ENCODE peak calls at places on chromosomes 7 and 10, in seven cellular contexts. One of them, this sample, is unnamed.

GRCh38 chr7:102431617-102432298 is 1.6 kb upstream of the ORAI2 start:
- DNase-seq in activated CD4-positive, CD25-positive, alpha-beta regulatory T cell treated with anti-CD3 and anti-CD28 coated beads, Interleukin-2, amount 50 U/mL, for 72 hours: no peak
- DNase-seq in activated T-cell treated with anti-CD3 and anti-CD28 coated beads for 48 hours: no peak
- DNase-seq in HCT116: no peak
- DNase-seq in hippocampal formation: no peak
- DNase-seq in heart left ventricle: no peak
- DNase-seq in hypothalamus: no peak
- DNase-seq in this sample: peak; percentile 53

GRCh38 chr10:108454793-108455192 is 1290.3 kb upstream of the SORCS1 start:
- DNase-seq in activated CD4-positive, CD25-positive, alpha-beta regulatory T cell treated with anti-CD3 and anti-CD28 coated beads, Interleukin-2, amount 50 U/mL, for 72 hours: no peak
- DNase-seq in activated T-cell treated with anti-CD3 and anti-CD28 coated beads for 48 hours: no peak
- DNase-seq in HCT116: no peak
- DNase-seq in hippocampal formation: no peak
- DNase-seq in heart left ventricle: no peak
- DNase-seq in hypothalamus: no peak
- DNase-seq in this sample: no peak

GRCh38 chr7:91720255-91720937 is 160.1 kb downstream of the MTERF1 start:
- DNase-seq in activated CD4-positive, CD25-positive, alpha-beta regulatory T cell treated with anti-CD3 and anti-CD28 coated beads, Interleukin-2, amount 50 U/mL, for 72 hours: no peak
- DNase-seq in activated T-cell treated with anti-CD3 and anti-CD28 coated beads for 48 hours: no peak
- DNase-seq in HCT116: no peak
- DNase-seq in hippocampal formation: no peak
- DNase-seq in heart left ventricle: no peak
- DNase-seq in hypothalamus: no peak
- DNase-seq in this sample: no peak

GRCh38 chr7:25289522-25289921 is 61.2 kb upstream of the NPVF start:
- DNase-seq in activated CD4-positive, CD25-positive, alpha-beta regulatory T cell treated with anti-CD3 and anti-CD28 coated beads, Interleukin-2, amount 50 U/mL, for 72 hours: no peak
- DNase-seq in activated T-cell treated with anti-CD3 and anti-CD28 coated beads for 48 hours: no peak
- DNase-seq in HCT116: no peak
- DNase-seq in hippocampal formation: no peak
- DNase-seq in heart left ventricle: no peak
- DNase-seq in hypothalamus: no peak
- DNase-seq in this sample: no peak

GRCh38 chr7:102220229-102220850 is 66.3 kb upstream of the SH2B2 start:
- DNase-seq in activated CD4-positive, CD25-positive, alpha-beta regulatory T cell treated with anti-CD3 and anti-CD28 coated beads, Interleukin-2, amount 50 U/mL, for 72 hours: no peak
- DNase-seq in activated T-cell treated with anti-CD3 and anti-CD28 coated beads for 48 hours: no peak
- DNase-seq in HCT116: no peak
- DNase-seq in hippocampal formation: no peak
- DNase-seq in heart left ventricle: no peak
- DNase-seq in hypothalamus: no peak
- DNase-seq in this sample: no peak

GRCh38 chr7:151700621-151701185 is 176.2 kb downstream of the PRKAG2 start:
- DNase-seq in activated CD4-positive, CD25-positive, alpha-beta regulatory T cell treated with anti-CD3 and anti-CD28 coated beads, Interleukin-2, amount 50 U/mL, for 72 hours: no peak
- DNase-seq in activated T-cell treated with anti-CD3 and anti-CD28 coated beads for 48 hours: no peak
- DNase-seq in HCT116: no peak
- DNase-seq in hippocampal formation: no peak
- DNase-seq in heart left ventricle: no peak
- DNase-seq in hypothalamus: no peak
- DNase-seq in this sample: no peak

GRCh38 chr10:79356104-79356503 is 8.8 kb downstream of the PPIF start:
- DNase-seq in activated CD4-positive, CD25-positive, alpha-beta regulatory T cell treated with anti-CD3 and anti-CD28 coated beads, Interleukin-2, amount 50 U/mL, for 72 hours: no peak
- DNase-seq in activated T-cell treated with anti-CD3 and anti-CD28 coated beads for 48 hours: no peak
- DNase-seq in HCT116: no peak
- DNase-seq in hippocampal formation: no peak
- DNase-seq in heart left ventricle: no peak
- DNase-seq in hypothalamus: no peak
- DNase-seq in this sample: no peak

GRCh38 chr7:83646027-83646426 is 2.9 kb downstream of the SEMA3E start:
- DNase-seq in activated CD4-positive, CD25-positive, alpha-beta regulatory T cell treated with anti-CD3 and anti-CD28 coated beads, Interleukin-2, amount 50 U/mL, for 72 hours: no peak
- DNase-seq in activated T-cell treated with anti-CD3 and anti-CD28 coated beads for 48 hours: no peak
- DNase-seq in HCT116: no peak
- DNase-seq in hippocampal formation: no peak
- DNase-seq in heart left ventricle: no peak
- DNase-seq in hypothalamus: no peak
- DNase-seq in this sample: no peak

GRCh38 chr10:59678884-59679301 is 30.8 kb downstream of the SLC16A9 start:
- DNase-seq in activated CD4-positive, CD25-positive, alpha-beta regulatory T cell treated with anti-CD3 and anti-CD28 coated beads, Interleukin-2, amount 50 U/mL, for 72 hours: no peak
- DNase-seq in activated T-cell treated with anti-CD3 and anti-CD28 coated beads for 48 hours: no peak
- DNase-seq in HCT116: no peak
- DNase-seq in hippocampal formation: no peak
- DNase-seq in heart left ventricle: no peak
- DNase-seq in hypothalamus: no peak
- DNase-seq in this sample: no peak

GRCh38 chr10:74949434-74949833 is 123.0 kb downstream of the KAT6B start:
- DNase-seq in activated CD4-positive, CD25-positive, alpha-beta regulatory T cell treated with anti-CD3 and anti-CD28 coated beads, Interleukin-2, amount 50 U/mL, for 72 hours: no peak
- DNase-seq in activated T-cell treated with anti-CD3 and anti-CD28 coated beads for 48 hours: no peak
- DNase-seq in HCT116: no peak
- DNase-seq in hippocampal formation: no peak
- DNase-seq in heart left ventricle: no peak
- DNase-seq in hypothalamus: no peak
- DNase-seq in this sample: no peak

GRCh38 chr10:119245272-119245671 is 37.9 kb downstream of the GRK5 start:
- DNase-seq in activated CD4-positive, CD25-positive, alpha-beta regulatory T cell treated with anti-CD3 and anti-CD28 coated beads, Interleukin-2, amount 50 U/mL, for 72 hours: no peak
- DNase-seq in activated T-cell treated with anti-CD3 and anti-CD28 coated beads for 48 hours: no peak
- DNase-seq in HCT116: no peak
- DNase-seq in hippocampal formation: no peak
- DNase-seq in heart left ventricle: no peak
- DNase-seq in hypothalamus: no peak
- DNase-seq in this sample: no peak

GRCh38 chr7:87810130-87810529 is 66.0 kb downstream of the SLC25A40 start:
- DNase-seq in activated CD4-positive, CD25-positive, alpha-beta regulatory T cell treated with anti-CD3 and anti-CD28 coated beads, Interleukin-2, amount 50 U/mL, for 72 hours: no peak
- DNase-seq in activated T-cell treated with anti-CD3 and anti-CD28 coated beads for 48 hours: no peak
- DNase-seq in HCT116: no peak
- DNase-seq in hippocampal formation: no peak
- DNase-seq in heart left ventricle: no peak
- DNase-seq in hypothalamus: no peak
- DNase-seq in this sample: no peak

GRCh38 chr7:110264288-110264687 is 826.6 kb upstream of the LRRN3 start:
- DNase-seq in activated CD4-positive, CD25-positive, alpha-beta regulatory T cell treated with anti-CD3 and anti-CD28 coated beads, Interleukin-2, amount 50 U/mL, for 72 hours: no peak
- DNase-seq in activated T-cell treated with anti-CD3 and anti-CD28 coated beads for 48 hours: no peak
- DNase-seq in HCT116: no peak
- DNase-seq in hippocampal formation: no peak
- DNase-seq in heart left ventricle: no peak
- DNase-seq in hypothalamus: no peak
- DNase-seq in this sample: no peak

GRCh38 chr10:125262414-125262813 is 102.1 kb upstream of the CTBP2 start:
- DNase-seq in activated CD4-positive, CD25-positive, alpha-beta regulatory T cell treated with anti-CD3 and anti-CD28 coated beads, Interleukin-2, amount 50 U/mL, for 72 hours: no peak
- DNase-seq in activated T-cell treated with anti-CD3 and anti-CD28 coated beads for 48 hours: no peak
- DNase-seq in HCT116: no peak
- DNase-seq in hippocampal formation: no peak
- DNase-seq in heart left ventricle: no peak
- DNase-seq in hypothalamus: no peak
- DNase-seq in this sample: no peak

GRCh38 chr7:144786522-144786921 is 49.3 kb downstream of the TPK1 start:
- DNase-seq in activated CD4-positive, CD25-positive, alpha-beta regulatory T cell treated with anti-CD3 and anti-CD28 coated beads, Interleukin-2, amount 50 U/mL, for 72 hours: no peak
- DNase-seq in activated T-cell treated with anti-CD3 and anti-CD28 coated beads for 48 hours: no peak
- DNase-seq in HCT116: peak; percentile 6
- DNase-seq in hippocampal formation: no peak
- DNase-seq in heart left ventricle: no peak
- DNase-seq in hypothalamus: no peak
- DNase-seq in this sample: no peak